ENCODE peak calls at places on chromosomes 5 and 9, in nine cellular contexts. One of them, this sample, is unnamed. For H3K9me3, the result is how much of the 10 kb centered on the place peaks cover.

GRCh38 chr5:78717674-78718073 is 69.1 kb upstream of the LHFPL2 start:
- DNase-seq in adrenal gland: no peak
- DNase-seq in pancreas: no peak
- DNase-seq in suprapubic skin: no peak
- DNase-seq in transverse colon: no peak
- DNase-seq in hepatocyte: peak
- DNase-seq in cardiac muscle cell: no peak
- DNase-seq in lung: no peak
- DNase-seq in left lung: no peak
- DNase-seq in this sample: no peak

GRCh38 chr5:135007305-135007704 is 26.7 kb downstream of the PITX1 start:
- DNase-seq in pancreas: no peak
- DNase-seq in hepatocyte: no peak
- DNase-seq in cardiac muscle cell: no peak
- DNase-seq in lung: no peak
- DNase-seq in adrenal gland: peak
- DNase-seq in transverse colon: no peak
- DNase-seq in left lung: no peak
- DNase-seq in suprapubic skin: no peak
- DNase-seq in this sample: no peak

GRCh38 chr9:89400398-89401116 is 82.3 kb downstream of the SECISBP2 start:
- DNase-seq in cardiac muscle cell: no peak
- DNase-seq in left lung: no peak
- DNase-seq in transverse colon: no peak
- DNase-seq in adrenal gland: no peak
- DNase-seq in pancreas: no peak
- DNase-seq in suprapubic skin: no peak
- DNase-seq in lung: no peak
- DNase-seq in hepatocyte: no peak
- DNase-seq in this sample: no peak

GRCh38 chr9:134962065-134962997 is 44.6 kb upstream of the FCN1 start:
- DNase-seq in pancreas: no peak
- DNase-seq in hepatocyte: no peak
- DNase-seq in adrenal gland: no peak
- DNase-seq in lung: no peak
- DNase-seq in suprapubic skin: peak
- DNase-seq in transverse colon: no peak
- DNase-seq in cardiac muscle cell: no peak
- DNase-seq in left lung: peak
- DNase-seq in this sample: no peak

GRCh38 chr5:63155310-63155631 is 576.7 kb downstream of the LRRC70 start:
- DNase-seq in left lung: no peak
- DNase-seq in cardiac muscle cell: no peak
- DNase-seq in pancreas: no peak
- DNase-seq in hepatocyte: no peak
- DNase-seq in suprapubic skin: no peak
- DNase-seq in lung: no peak
- DNase-seq in adrenal gland: no peak
- DNase-seq in transverse colon: no peak
- DNase-seq in this sample: no peak

GRCh38 chr5:160039810-160040470 is 31.0 kb downstream of the TTC1 start:
- DNase-seq in adrenal gland: no peak
- DNase-seq in lung: no peak
- DNase-seq in pancreas: no peak
- DNase-seq in left lung: no peak
- DNase-seq in hepatocyte: peak
- DNase-seq in cardiac muscle cell: peak
- DNase-seq in suprapubic skin: no peak
- DNase-seq in transverse colon: no peak
- DNase-seq in this sample: no peak

GRCh38 chr5:1718669-1719068 is 81.0 kb downstream of the MRPL36 start:
- DNase-seq in cardiac muscle cell: no peak
- DNase-seq in left lung: no peak
- DNase-seq in adrenal gland: no peak
- DNase-seq in hepatocyte: no peak
- DNase-seq in transverse colon: no peak
- DNase-seq in lung: no peak
- DNase-seq in pancreas: no peak
- DNase-seq in suprapubic skin: no peak
- DNase-seq in this sample: no peak

GRCh38 chr9:93223241-93224180 is 39.6 kb downstream of the WNK2 start:
- DNase-seq in transverse colon: peak
- DNase-seq in adrenal gland: no peak
- DNase-seq in cardiac muscle cell: peak
- DNase-seq in left lung: no peak
- DNase-seq in lung: no peak
- DNase-seq in hepatocyte: peak
- DNase-seq in suprapubic skin: no peak
- DNase-seq in pancreas: peak
- DNase-seq in this sample: no peak

GRCh38 chr9:40927260-40927631 is 201.2 kb downstream of the FOXD4L6 start:
- DNase-seq in hepatocyte: no peak
- DNase-seq in transverse colon: no peak
- DNase-seq in left lung: no peak
- DNase-seq in cardiac muscle cell: no peak
- DNase-seq in pancreas: no peak
- DNase-seq in adrenal gland: no peak
- DNase-seq in suprapubic skin: no peak
- DNase-seq in lung: no peak
- DNase-seq in this sample: no peak

GRCh38 chr5:91352831-91353695 is 30.1 kb downstream of the ARRDC3 start:
- DNase-seq in pancreas: no peak
- DNase-seq in hepatocyte: no peak
- DNase-seq in transverse colon: no peak
- DNase-seq in suprapubic skin: no peak
- DNase-seq in adrenal gland: no peak
- DNase-seq in left lung: no peak
- DNase-seq in lung: no peak
- DNase-seq in cardiac muscle cell: peak
- DNase-seq in this sample: no peak

GRCh38 chr5:95930541-95930940 is 31.1 kb downstream of the ELL2 start:
- DNase-seq in lung: no peak
- DNase-seq in hepatocyte: no peak
- DNase-seq in cardiac muscle cell: no peak
- DNase-seq in suprapubic skin: no peak
- DNase-seq in transverse colon: no peak
- DNase-seq in adrenal gland: no peak
- DNase-seq in pancreas: no peak
- DNase-seq in left lung: no peak
- DNase-seq in this sample: no peak

GRCh38 chr5:141258464-141258863 is 13.3 kb downstream of the PCDHB15 start:
- DNase-seq in pancreas: no peak
- DNase-seq in transverse colon: no peak
- DNase-seq in left lung: no peak
- DNase-seq in hepatocyte: no peak
- DNase-seq in lung: no peak
- DNase-seq in cardiac muscle cell: no peak
- DNase-seq in adrenal gland: no peak
- DNase-seq in suprapubic skin: no peak
- DNase-seq in this sample: no peak

GRCh38 chr9:127221695-127222094 is 42.9 kb upstream of the GARNL3 start:
- DNase-seq in suprapubic skin: no peak
- DNase-seq in left lung: no peak
- DNase-seq in transverse colon: no peak
- DNase-seq in pancreas: no peak
- DNase-seq in cardiac muscle cell: no peak
- DNase-seq in adrenal gland: no peak
- DNase-seq in hepatocyte: no peak
- DNase-seq in lung: no peak
- DNase-seq in this sample: no peak

GRCh38 chr5:175656966-175657365 is 905 bp upstream of the HRH2 start:
- DNase-seq in transverse colon: no peak
- DNase-seq in hepatocyte: no peak
- DNase-seq in adrenal gland: no peak
- DNase-seq in left lung: no peak
- DNase-seq in lung: no peak
- DNase-seq in cardiac muscle cell: no peak
- DNase-seq in suprapubic skin: no peak
- DNase-seq in pancreas: no peak
- DNase-seq in this sample: no peak

GRCh38 chr5:56711191-56711590 is 104.2 kb upstream of the MAP3K1 start:
- DNase-seq in lung: no peak
- DNase-seq in cardiac muscle cell: peak
- DNase-seq in transverse colon: no peak
- DNase-seq in adrenal gland: no peak
- DNase-seq in pancreas: no peak
- DNase-seq in left lung: no peak
- DNase-seq in suprapubic skin: no peak
- DNase-seq in hepatocyte: no peak
- DNase-seq in this sample: no peak
- H3K9me3 ChIP-seq in lung: under half
- H3K9me3 ChIP-seq in cardiac muscle cell: under half
- H3K9me3 ChIP-seq in transverse colon: under half
- H3K9me3 ChIP-seq in adrenal gland: under half
- H3K9me3 ChIP-seq in pancreas: under half
- H3K9me3 ChIP-seq in left lung: under half
- H3K9me3 ChIP-seq in suprapubic skin: under half
- H3K9me3 ChIP-seq in hepatocyte: under half
- H3K9me3 ChIP-seq in this sample: under half

GRCh38 chr9:73548201-73548600 is 396.5 kb downstream of the ANXA1 start:
- DNase-seq in lung: no peak
- DNase-seq in left lung: no peak
- DNase-seq in pancreas: no peak
- DNase-seq in suprapubic skin: no peak
- DNase-seq in adrenal gland: no peak
- DNase-seq in transverse colon: no peak
- DNase-seq in cardiac muscle cell: no peak
- DNase-seq in hepatocyte: no peak
- DNase-seq in this sample: no peak

GRCh38 chr9:73549991-73550390 is 398.3 kb downstream of the ANXA1 start:
- DNase-seq in cardiac muscle cell: no peak
- DNase-seq in adrenal gland: no peak
- DNase-seq in transverse colon: no peak
- DNase-seq in pancreas: no peak
- DNase-seq in hepatocyte: no peak
- DNase-seq in lung: no peak
- DNase-seq in suprapubic skin: no peak
- DNase-seq in left lung: no peak
- DNase-seq in this sample: no peak

GRCh38 chr9:73558471-73558870 is 406.8 kb downstream of the ANXA1 start:
- DNase-seq in transverse colon: no peak
- DNase-seq in hepatocyte: no peak
- DNase-seq in suprapubic skin: no peak
- DNase-seq in lung: no peak
- DNase-seq in left lung: no peak
- DNase-seq in adrenal gland: no peak
- DNase-seq in pancreas: no peak
- DNase-seq in cardiac muscle cell: no peak
- DNase-seq in this sample: no peak

DNA sequence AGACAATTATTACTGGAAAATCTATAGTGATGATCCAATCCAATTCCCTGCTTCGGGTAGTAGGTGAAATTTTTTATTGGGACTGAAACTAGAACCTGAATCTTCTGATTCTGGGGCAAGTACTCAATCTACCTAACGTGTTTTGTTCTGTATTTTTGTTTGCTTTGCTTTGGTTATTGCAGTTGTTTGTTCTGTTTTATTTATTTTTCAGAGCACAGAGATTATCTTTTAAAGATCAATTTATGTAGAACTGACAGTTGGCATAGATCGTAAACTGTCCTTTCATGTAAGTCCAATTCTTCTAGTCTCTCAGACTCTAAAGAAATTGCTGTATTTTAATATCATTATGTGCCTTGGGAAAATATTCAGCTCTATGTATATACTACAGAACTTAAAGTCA is 401.6 kb downstream of the ANXA1 start:
- DNase-seq in left lung: no peak
- DNase-seq in transverse colon: no peak
- DNase-seq in suprapubic skin: no peak
- DNase-seq in cardiac muscle cell: no peak
- DNase-seq in hepatocyte: no peak
- DNase-seq in pancreas: no peak
- DNase-seq in adrenal gland: no peak
- DNase-seq in lung: no peak
- DNase-seq in this sample: no peak
- H3K27ac ChIP-seq in left lung: no peak
- H3K27ac ChIP-seq in transverse colon: no peak
- H3K27ac ChIP-seq in suprapubic skin: no peak
- H3K27ac ChIP-seq in cardiac muscle cell: no peak
- H3K27ac ChIP-seq in hepatocyte: no peak
- H3K27ac ChIP-seq in pancreas: no peak
- H3K27ac ChIP-seq in adrenal gland: no peak
- H3K27ac ChIP-seq in lung: no peak
- H3K27ac ChIP-seq in this sample: no peak

GRCh38 chr5:132264546-132265335 is 7.2 kb downstream of the PDLIM4 start:
- DNase-seq in adrenal gland: peak
- DNase-seq in transverse colon: no peak
- DNase-seq in left lung: no peak
- DNase-seq in hepatocyte: no peak
- DNase-seq in pancreas: no peak
- DNase-seq in cardiac muscle cell: no peak
- DNase-seq in suprapubic skin: no peak
- DNase-seq in lung: peak
- DNase-seq in this sample: peak

GRCh38 chr5:132266836-132267160 is 9.3 kb downstream of the PDLIM4 start:
- DNase-seq in hepatocyte: no peak
- DNase-seq in left lung: no peak
- DNase-seq in transverse colon: no peak
- DNase-seq in lung: no peak
- DNase-seq in suprapubic skin: no peak
- DNase-seq in pancreas: no peak
- DNase-seq in adrenal gland: peak
- DNase-seq in cardiac muscle cell: no peak
- DNase-seq in this sample: no peak

GRCh38 chr5:132266031-132266835 is 8.7 kb downstream of the PDLIM4 start:
- DNase-seq in pancreas: no peak
- DNase-seq in cardiac muscle cell: no peak
- DNase-seq in adrenal gland: peak
- DNase-seq in suprapubic skin: no peak
- DNase-seq in transverse colon: no peak
- DNase-seq in hepatocyte: no peak
- DNase-seq in left lung: no peak
- DNase-seq in lung: peak
- DNase-seq in this sample: no peak

GRCh38 chr5:132267166-132267739 is 9.8 kb downstream of the PDLIM4 start:
- DNase-seq in adrenal gland: peak
- DNase-seq in cardiac muscle cell: no peak
- DNase-seq in hepatocyte: no peak
- DNase-seq in lung: no peak
- DNase-seq in suprapubic skin: no peak
- DNase-seq in pancreas: no peak
- DNase-seq in left lung: no peak
- DNase-seq in transverse colon: no peak
- DNase-seq in this sample: no peak

GRCh38 chr5:132265336-132266030 is 8.0 kb downstream of the PDLIM4 start:
- DNase-seq in transverse colon: peak
- DNase-seq in hepatocyte: peak
- DNase-seq in suprapubic skin: no peak
- DNase-seq in pancreas: no peak
- DNase-seq in left lung: peak
- DNase-seq in adrenal gland: peak
- DNase-seq in cardiac muscle cell: peak
- DNase-seq in lung: peak
- DNase-seq in this sample: no peak
- TF ChIP-seq CTCF in transverse colon: no peak
- TF ChIP-seq CTCF in hepatocyte: no peak
- TF ChIP-seq CTCF in suprapubic skin: no peak
- TF ChIP-seq CTCF in pancreas: no peak
- TF ChIP-seq CTCF in left lung: no peak
- TF ChIP-seq CTCF in adrenal gland: no peak
- TF ChIP-seq CTCF in cardiac muscle cell: no peak
- TF ChIP-seq CTCF in lung: no peak
- TF ChIP-seq CTCF in this sample: no peak

GRCh38 chr5:118657576-118657975 is 330.8 kb downstream of the DTWD2 start:
- DNase-seq in transverse colon: no peak
- DNase-seq in suprapubic skin: no peak
- DNase-seq in adrenal gland: no peak
- DNase-seq in hepatocyte: no peak
- DNase-seq in pancreas: no peak
- DNase-seq in cardiac muscle cell: no peak
- DNase-seq in left lung: no peak
- DNase-seq in lung: no peak
- DNase-seq in this sample: no peak
- H3K9me3 ChIP-seq in transverse colon: under half
- H3K9me3 ChIP-seq in suprapubic skin: under half
- H3K9me3 ChIP-seq in adrenal gland: under half
- H3K9me3 ChIP-seq in hepatocyte: under half
- H3K9me3 ChIP-seq in pancreas: under half
- H3K9me3 ChIP-seq in cardiac muscle cell: under half
- H3K9me3 ChIP-seq in left lung: under half
- H3K9me3 ChIP-seq in lung: under half
- H3K9me3 ChIP-seq in this sample: under half